ENCODE peak calls at places on chromosomes 12 and 14, in six cellular contexts. One of them, this sample, is unnamed.

GRCh38 chr14:102827716-102828115 is 50.5 kb downstream of the TRAF3 start:
- DNase-seq in ovary: no peak
- DNase-seq in effector memory CD8-positive, alpha-beta T cell: no peak
- DNase-seq in Ammon's horn: no peak
- DNase-seq in GM23248: no peak
- DNase-seq in activated CD4-positive, alpha-beta T cell treated with anti-CD3 and anti-CD28 coated beads, Interleukin-2, amount 50 U/mL, for 1 hour: no peak
- DNase-seq in this sample: no peak

GRCh38 chr12:10551375-10551774 is 45.7 kb downstream of the EIF2S3B start:
- DNase-seq in Ammon's horn: no peak
- DNase-seq in effector memory CD8-positive, alpha-beta T cell: no peak
- DNase-seq in ovary: no peak
- DNase-seq in activated CD4-positive, alpha-beta T cell treated with anti-CD3 and anti-CD28 coated beads, Interleukin-2, amount 50 U/mL, for 1 hour: no peak
- DNase-seq in GM23248: no peak
- DNase-seq in this sample: no peak

GRCh38 chr12:65962921-65963883 is 138.9 kb downstream of the HMGA2 start:
- DNase-seq in Ammon's horn: no peak
- DNase-seq in effector memory CD8-positive, alpha-beta T cell: no peak
- DNase-seq in ovary: peak; percentile 30
- DNase-seq in activated CD4-positive, alpha-beta T cell treated with anti-CD3 and anti-CD28 coated beads, Interleukin-2, amount 50 U/mL, for 1 hour: no peak
- DNase-seq in GM23248: no peak
- DNase-seq in this sample: peak; percentile 5

GRCh38 chr12:42296503-42297109 is 29.3 kb downstream of the ZCRB1 start:
- DNase-seq in GM23248: peak; percentile 37
- DNase-seq in Ammon's horn: no peak
- DNase-seq in ovary: no peak
- DNase-seq in effector memory CD8-positive, alpha-beta T cell: no peak
- DNase-seq in activated CD4-positive, alpha-beta T cell treated with anti-CD3 and anti-CD28 coated beads, Interleukin-2, amount 50 U/mL, for 1 hour: no peak
- DNase-seq in this sample: no peak

GRCh38 chr14:73753043-73753886 is 39.1 kb upstream of the PNMA1 start:
- DNase-seq in activated CD4-positive, alpha-beta T cell treated with anti-CD3 and anti-CD28 coated beads, Interleukin-2, amount 50 U/mL, for 1 hour: peak; percentile 47
- DNase-seq in GM23248: peak; percentile 51
- DNase-seq in Ammon's horn: no peak
- DNase-seq in effector memory CD8-positive, alpha-beta T cell: no peak
- DNase-seq in ovary: peak; percentile 49
- DNase-seq in this sample: no peak

GRCh38 chr14:38948576-38948975 is 154.5 kb downstream of the SEC23A start:
- DNase-seq in activated CD4-positive, alpha-beta T cell treated with anti-CD3 and anti-CD28 coated beads, Interleukin-2, amount 50 U/mL, for 1 hour: no peak
- DNase-seq in ovary: no peak
- DNase-seq in Ammon's horn: peak; percentile 40
- DNase-seq in GM23248: no peak
- DNase-seq in effector memory CD8-positive, alpha-beta T cell: no peak
- DNase-seq in this sample: no peak

GRCh38 chr12:125988545-125988944 is 923.3 kb downstream of the AACS start:
- DNase-seq in ovary: no peak
- DNase-seq in GM23248: no peak
- DNase-seq in activated CD4-positive, alpha-beta T cell treated with anti-CD3 and anti-CD28 coated beads, Interleukin-2, amount 50 U/mL, for 1 hour: no peak
- DNase-seq in effector memory CD8-positive, alpha-beta T cell: no peak
- DNase-seq in Ammon's horn: no peak
- DNase-seq in this sample: no peak

GRCh38 chr12:29782285-29782820 is 1.4 kb downstream of the TMTC1 start:
- DNase-seq in effector memory CD8-positive, alpha-beta T cell: no peak
- DNase-seq in activated CD4-positive, alpha-beta T cell treated with anti-CD3 and anti-CD28 coated beads, Interleukin-2, amount 50 U/mL, for 1 hour: no peak
- DNase-seq in ovary: no peak
- DNase-seq in GM23248: peak; percentile 89
- DNase-seq in Ammon's horn: no peak
- DNase-seq in this sample: no peak

GRCh38 chr14:31582286-31582691 is 21.1 kb downstream of the NUBPL start:
- DNase-seq in GM23248: peak; percentile 49
- DNase-seq in Ammon's horn: peak; percentile 51
- DNase-seq in effector memory CD8-positive, alpha-beta T cell: no peak
- DNase-seq in ovary: peak; percentile 64
- DNase-seq in activated CD4-positive, alpha-beta T cell treated with anti-CD3 and anti-CD28 coated beads, Interleukin-2, amount 50 U/mL, for 1 hour: no peak
- DNase-seq in this sample: no peak

GRCh38 chr14:36967892-36968555 is 204.4 kb downstream of the SLC25A21 start:
- DNase-seq in activated CD4-positive, alpha-beta T cell treated with anti-CD3 and anti-CD28 coated beads, Interleukin-2, amount 50 U/mL, for 1 hour: no peak
- DNase-seq in ovary: no peak
- DNase-seq in Ammon's horn: no peak
- DNase-seq in GM23248: no peak
- DNase-seq in effector memory CD8-positive, alpha-beta T cell: no peak
- DNase-seq in this sample: no peak

GRCh38 chr12:27901959-27902358 is 70.6 kb downstream of the PTHLH start:
- DNase-seq in activated CD4-positive, alpha-beta T cell treated with anti-CD3 and anti-CD28 coated beads, Interleukin-2, amount 50 U/mL, for 1 hour: no peak
- DNase-seq in ovary: no peak
- DNase-seq in effector memory CD8-positive, alpha-beta T cell: no peak
- DNase-seq in GM23248: peak; percentile 63
- DNase-seq in Ammon's horn: no peak
- DNase-seq in this sample: no peak

GRCh38 chr14:80135305-80136088 is 75.8 kb downstream of the DIO2 start:
- DNase-seq in GM23248: no peak
- DNase-seq in effector memory CD8-positive, alpha-beta T cell: no peak
- DNase-seq in Ammon's horn: no peak
- DNase-seq in ovary: no peak
- DNase-seq in activated CD4-positive, alpha-beta T cell treated with anti-CD3 and anti-CD28 coated beads, Interleukin-2, amount 50 U/mL, for 1 hour: no peak
- DNase-seq in this sample: no peak

This sample was measured in germinal center.